ENCODE peak calls at places on chromosome 4, in eight cellular contexts. R, T, D, Z, O, B, S and I are unnamed samples.
A peak's percentile ranks its signal among the peaks of the same experiment; 100 is the strongest.

GRCh38 chr4:110019153-110019552 is 106.5 kb downstream of the EGF start:
- DNase-seq in T (no peak), B (no peak), S (no peak), O (no peak), R (no peak), D (no peak), Z (no peak), I (no peak)

GRCh38 chr4:94976371-94977011 is 218.7 kb downstream of the BMPR1B start:
- DNase-seq in T (no peak), B (no peak), S (no peak), Z (peak; percentile 90), O (no peak), D (no peak), R (no peak), I (no peak)

GRCh38 chr4:22336822-22337221 is 179.0 kb downstream of the ADGRA3 start:
- DNase-seq in B (no peak), Z (no peak), D (no peak), R (no peak), O (no peak), T (no peak), S (no peak), I (no peak)

GRCh38 chr4:183182873-183183725 is 84.0 kb downstream of the WWC2 start:
- DNase-seq in Z (peak; percentile 90), T (peak; percentile 91), S (peak; percentile 78), R (peak; percentile 8), O (peak; percentile 78), D (peak; percentile 23), B (peak; percentile 66), I (peak; percentile 30)

GRCh38 chr4:84529169-84529751 is 30.2 kb upstream of the NKX6-1 start:
- DNase-seq in D (peak; percentile 9), B (no peak), R (no peak), O (peak; percentile 15), T (peak; percentile 18), Z (peak; percentile 49), S (peak; percentile 11), I (no peak)

GRCh38 chr4:105345838-105346237 is 128.0 kb downstream of the PPA2 start:
- DNase-seq in S (no peak), R (no peak), B (no peak), T (no peak), D (no peak), O (no peak), Z (no peak), I (no peak)

GRCh38 chr4:5890063-5890727 is 2.7 kb downstream of the CRMP1 start:
- DNase-seq in O (no peak), B (no peak), S (peak; percentile 86), R (no peak), Z (peak; percentile 4), D (peak; percentile 83), T (no peak), I (no peak)

GRCh38 chr4:165839615-165840333 is 33.3 kb upstream of the TLL1 start:
- DNase-seq in S (no peak), R (no peak), Z (no peak), D (no peak), O (no peak), T (no peak), B (no peak), I (no peak)

GRCh38 chr4:122480023-122480422 is 23.5 kb upstream of the IL2 start:
- DNase-seq in S (no peak), O (no peak), T (peak; percentile 51), R (no peak), B (no peak), Z (peak; percentile 64), D (no peak), I (no peak)

GRCh38 chr4:139955600-139955999 is 198.4 kb downstream of the MAML3 start:
- DNase-seq in S (no peak), R (no peak), D (no peak), T (no peak), O (no peak), B (no peak), Z (no peak), I (no peak)

GRCh38 chr4:140755811-140756291 is 334 bp downstream of the TBC1D9 start:
- DNase-seq in T (peak; percentile 64), R (no peak), Z (peak; percentile 55), B (peak; percentile 69), O (peak; percentile 46), S (peak; percentile 77), D (peak; percentile 75), I (no peak)

GRCh38 chr4:164956766-164957643 is 20.5 kb downstream of the TRIM61 start:
- DNase-seq in R (peak; percentile 61), T (peak; percentile 76), B (peak; percentile 75), S (peak; percentile 84), Z (peak; percentile 80), D (peak; percentile 71), O (no peak), I (no peak)

GRCh38 chr4:41176357-41176756 is 38.0 kb downstream of the APBB2 start:
- DNase-seq in Z (peak; percentile 85), D (no peak), R (no peak), T (peak; percentile 85), O (no peak), B (no peak), S (no peak), I (no peak)

GRCh38 chr4:26632916-26633315 is 49.0 kb downstream of the TBC1D19 start:
- DNase-seq in D (no peak), R (no peak), Z (no peak), O (no peak), T (peak; percentile 52), B (no peak), S (no peak), I (no peak)

GRCh38 chr4:136634121-136634520 is 898.2 kb downstream of the PCDH18 start:
- DNase-seq in T (no peak), S (no peak), R (no peak), Z (no peak), D (no peak), O (no peak), B (no peak), I (no peak)

GRCh38 chr4:165493359-165493758 is 114.6 kb downstream of the CPE start:
- DNase-seq in D (peak; percentile 81), Z (peak; percentile 82), S (peak; percentile 44), T (peak; percentile 53), B (peak; percentile 65), R (peak; percentile 61), O (peak; percentile 58), I (no peak)

GRCh38 chr4:44194365-44194764 is 254.2 kb downstream of the KCTD8 start:
- DNase-seq in Z (peak; percentile 1), D (no peak), B (no peak), R (no peak), O (no peak), T (no peak), S (no peak), I (no peak)

GRCh38 chr4:8589336-8589735 is 3.2 kb upstream of the CPZ start:
- DNase-seq in D (no peak), T (no peak), R (no peak), B (no peak), S (no peak), O (no peak), Z (no peak), I (no peak)

GRCh38 chr4:61985426-61985825 is 785.3 kb downstream of the ADGRL3 start:
- DNase-seq in T (no peak), S (no peak), Z (no peak), R (no peak), D (no peak), B (no peak), O (no peak), I (no peak)

GRCh38 chr4:37664696-37665095 is 21.5 kb downstream of the RELL1 start:
- DNase-seq in T (no peak), B (no peak), Z (peak; percentile 32), D (no peak), O (no peak), R (no peak), S (no peak), I (no peak)

GRCh38 chr4:95850161-95850560 is 10.3 kb downstream of the PDHA2 start:
- DNase-seq in Z (no peak), T (no peak), R (no peak), D (no peak), S (no peak), B (no peak), O (no peak), I (no peak)